ENCODE peak calls at places on chromosome 4, in five cellular contexts. K, H, X, Y and Q are unnamed samples.

GRCh38 chr4:38322709-38323108 is 341.3 kb upstream of the KLF3 start:
- DNase-seq in Y (no peak), X (peak), H (peak), K (no peak), Q (no peak)

GRCh38 chr4:6307891-6308290 is 38.2 kb downstream of the WFS1 start:
- DNase-seq in Y (no peak), X (no peak), K (no peak), H (no peak), Q (no peak)

GRCh38 chr4:67437974-67438713 is 107.2 kb downstream of the CENPC start:
- DNase-seq in H (no peak), Y (no peak), X (no peak), K (no peak), Q (no peak)

GRCh38 chr4:154593868-154594267 is 3.3 kb upstream of the FGA start:
- DNase-seq in X (no peak), H (no peak), K (no peak), Y (no peak), Q (no peak)

GRCh38 chr4:15920723-15921591 is 17.6 kb downstream of the FGFBP1 start:
- DNase-seq in X (peak), Y (no peak), K (peak), H (peak), Q (peak)

GRCh38 chr4:8917868-8918783 is 46.5 kb upstream of the HMX1 start:
- DNase-seq in H (peak), X (peak), K (peak), Y (peak), Q (peak)

GRCh38 chr4:105894570-105895323 is 524 bp upstream of the NPNT start:
- DNase-seq in X (peak), H (no peak), Y (peak), K (peak), Q (peak)

GRCh38 chr4:40848981-40849380 is 99.2 kb downstream of the NSUN7 start:
- DNase-seq in Y (no peak), K (no peak), H (no peak), X (no peak), Q (no peak)

GRCh38 chr4:129641179-129641578 is 545.2 kb downstream of the C4orf33 start:
- DNase-seq in Y (peak), X (no peak), H (peak), K (peak), Q (no peak)

GRCh38 chr4:184142121-184143000 is 75.3 kb downstream of the ENPP6 start:
- DNase-seq in Y (no peak), H (no peak), K (no peak), X (no peak), Q (no peak)

GRCh38 chr4:83011779-83012630 is 1.4 kb upstream of the LIN54 start:
- DNase-seq in H (peak), X (peak), K (no peak), Y (peak), Q (peak)

GRCh38 chr4:24729041-24729730 is 66.2 kb upstream of the SOD3 start:
- DNase-seq in K (no peak), X (no peak), H (no peak), Y (no peak), Q (no peak)

GRCh38 chr4:152374606-152375285 is 161.1 kb downstream of the FBXW7 start:
- DNase-seq in H (no peak), K (no peak), Y (no peak), X (no peak), Q (no peak)

GRCh38 chr4:76738081-76738931 is 159.6 kb downstream of the SOWAHB start:
- DNase-seq in Y (no peak), H (peak), K (no peak), X (peak), Q (no peak)

GRCh38 chr4:80033581-80033980 is 39.4 kb downstream of the ANTXR2 start:
- DNase-seq in K (no peak), H (no peak), Y (no peak), X (no peak), Q (no peak)

GRCh38 chr4:42531631-42532030 is 125.3 kb downstream of the ATP8A1 start:
- DNase-seq in X (no peak), Y (no peak), K (no peak), H (no peak), Q (no peak)

GRCh38 chr4:114659386-114660008 is 60.9 kb downstream of the UGT8 start:
- DNase-seq in Y (peak), H (peak), K (peak), X (no peak), Q (no peak)

GRCh38 chr4:83837614-83838308 is 301.9 kb downstream of the GPAT3 start:
- DNase-seq in Y (no peak), H (no peak), K (no peak), X (no peak), Q (no peak)

GRCh38 chr4:41120297-41121217 is 93.8 kb downstream of the APBB2 start:
- DNase-seq in Y (no peak), K (no peak), H (peak), X (peak), Q (peak)

GRCh38 chr4:186900980-186901379 is 177.3 kb upstream of the FAT1 start:
- DNase-seq in K (no peak), X (no peak), H (no peak), Y (no peak), Q (no peak)

GRCh38 chr4:173333658-173334084 is 487 bp downstream of the HMGB2 start:
- DNase-seq in Y (peak), H (peak), X (peak), K (no peak), Q (peak)

GRCh38 chr4:54384563-54384962 is 155.5 kb downstream of the PDGFRA start:
- DNase-seq in H (no peak), X (no peak), Y (peak), K (peak), Q (no peak)

GRCh38 chr4:40656221-40656863 is 26.7 kb upstream of the RBM47 start:
- DNase-seq in K (no peak), Y (peak), H (no peak), X (no peak), Q (no peak)

GRCh38 chr4:3875466-3875865 is 109.3 kb downstream of the ADRA2C start:
- DNase-seq in H (no peak), Y (no peak), X (no peak), K (no peak), Q (no peak)

GRCh38 chr4:13988347-13989265 is 361.1 kb upstream of the BOD1L1 start:
- DNase-seq in Y (no peak), K (no peak), X (peak), H (peak), Q (no peak)

GRCh38 chr4:73068496-73069337 is 799 bp downstream of the COX18 start:
- DNase-seq in H (no peak), Y (peak), X (no peak), K (no peak), Q (no peak)

GRCh38 chr4:8818063-8818881 is 53.4 kb downstream of the HMX1 start:
- DNase-seq in Y (no peak), X (peak), H (no peak), K (no peak), Q (peak)

GRCh38 chr4:36316544-36317082 is 35.2 kb downstream of the DTHD1 start:
- DNase-seq in Y (no peak), H (no peak), K (no peak), X (no peak), Q (no peak)

GRCh38 chr4:74503580-74503979 is 58.6 kb downstream of the AREG start:
- DNase-seq in K (no peak), X (no peak), H (no peak), Y (no peak), Q (no peak)

GRCh38 chr4:8081171-8081570 is 77.4 kb downstream of the ABLIM2 start:
- DNase-seq in X (peak), K (no peak), H (peak), Y (no peak), Q (peak)

GRCh38 chr4:127601029-127601428 is 31.7 kb upstream of the INTU start:
- DNase-seq in X (no peak), Y (no peak), H (no peak), K (no peak), Q (no peak)

GRCh38 chr4:104490770-104491395 is 3.8 kb downstream of the CXXC4 start:
- DNase-seq in X (peak), Y (peak), H (peak), K (no peak), Q (peak)

GRCh38 chr4:56372774-56373173 is 14.5 kb downstream of the AASDH start:
- DNase-seq in K (no peak), H (no peak), Y (no peak), X (no peak), Q (no peak)

GRCh38 chr4:102247041-102247440 is 98.2 kb downstream of the SLC39A8 start:
- DNase-seq in H (no peak), X (no peak), Y (no peak), K (no peak), Q (no peak)

GRCh38 chr4:6056976-6057766 is 38.9 kb upstream of the C4orf50 start:
- DNase-seq in X (no peak), Y (no peak), H (no peak), K (no peak), Q (no peak)

DNA sequence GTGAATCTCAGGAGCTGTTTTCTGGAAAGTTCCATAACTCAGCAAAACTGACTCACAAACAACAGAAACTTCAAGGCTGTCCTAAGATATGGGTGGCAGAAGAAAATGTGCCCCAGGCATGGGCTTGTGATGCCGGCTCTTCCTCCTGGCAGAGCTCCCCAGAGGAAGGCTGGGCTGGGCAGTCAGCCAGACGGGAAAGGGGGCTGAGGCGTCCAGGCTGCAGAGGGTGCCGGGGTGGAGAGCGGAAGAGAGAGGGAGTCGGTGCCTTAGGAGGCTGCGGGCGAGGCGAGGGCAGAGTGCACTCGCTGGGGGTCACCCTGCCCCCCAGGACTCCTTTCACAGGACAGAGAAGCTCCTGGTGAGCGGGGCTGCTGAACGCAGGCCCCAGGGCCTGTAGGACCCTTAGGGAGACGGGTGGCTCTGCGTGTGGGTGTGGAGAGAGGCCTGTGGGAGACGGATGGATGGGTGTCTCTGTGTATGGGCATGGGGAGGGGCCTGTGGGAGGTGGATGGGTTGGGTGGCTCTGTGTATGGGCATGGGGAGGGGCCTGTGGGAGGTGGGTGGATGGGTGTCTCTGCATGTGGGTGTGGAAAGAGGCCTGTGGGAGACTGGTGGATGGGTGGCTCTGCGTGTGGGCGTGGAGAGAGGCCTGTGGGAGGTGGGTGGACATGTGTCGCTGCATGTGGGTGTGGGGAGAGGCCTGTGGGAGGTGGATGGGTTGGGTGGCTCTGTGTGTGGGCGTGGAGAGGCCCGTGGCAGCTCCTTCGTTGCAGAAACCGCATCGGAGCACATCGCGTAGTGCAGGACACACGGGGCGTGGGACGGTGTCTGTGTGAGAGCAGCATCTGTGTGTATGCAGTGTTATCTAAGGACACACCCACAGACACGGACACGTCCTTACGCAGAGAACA is 15.9 kb downstream of the PCGF3 start:
- DNase-seq in K (no peak), Y (no peak), H (no peak), X (peak), Q (no peak)
- H3K27ac ChIP-seq in K (no peak), Y (no peak), H (peak), X (no peak), Q (no peak)

GRCh38 chr4:153483432-153484418 is 17.6 kb downstream of the TMEM131L start:
- DNase-seq in X (no peak), Y (no peak), H (no peak), K (no peak), Q (no peak)
- H3K27ac ChIP-seq in X (peak), Y (no peak), H (peak), K (no peak), Q (peak)

DNA sequence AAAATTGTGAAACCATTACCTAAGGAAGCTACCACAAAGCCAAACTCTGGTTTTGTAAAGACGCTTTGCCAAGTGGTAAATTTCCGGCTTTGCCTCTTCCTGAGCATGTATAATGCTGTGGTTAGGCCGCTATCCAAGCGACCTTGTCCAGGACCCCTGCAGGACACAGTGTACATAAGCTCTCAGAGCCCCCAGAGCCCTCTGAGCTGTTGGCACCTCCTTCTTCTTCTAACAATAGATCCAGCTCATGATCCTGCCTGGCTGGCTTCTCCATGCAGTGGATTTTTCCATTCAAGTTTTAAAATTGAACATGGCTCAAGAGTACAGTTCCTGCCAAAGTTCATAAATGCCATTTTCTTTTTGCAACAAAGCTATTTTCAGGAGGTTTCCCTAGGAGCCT is 326.7 kb downstream of the MAPK10 start:
- DNase-seq in Y (no peak), H (peak), X (peak), K (no peak), Q (peak)
- H3K27ac ChIP-seq in Y (no peak), H (peak), X (peak), K (no peak), Q (peak)

DNA sequence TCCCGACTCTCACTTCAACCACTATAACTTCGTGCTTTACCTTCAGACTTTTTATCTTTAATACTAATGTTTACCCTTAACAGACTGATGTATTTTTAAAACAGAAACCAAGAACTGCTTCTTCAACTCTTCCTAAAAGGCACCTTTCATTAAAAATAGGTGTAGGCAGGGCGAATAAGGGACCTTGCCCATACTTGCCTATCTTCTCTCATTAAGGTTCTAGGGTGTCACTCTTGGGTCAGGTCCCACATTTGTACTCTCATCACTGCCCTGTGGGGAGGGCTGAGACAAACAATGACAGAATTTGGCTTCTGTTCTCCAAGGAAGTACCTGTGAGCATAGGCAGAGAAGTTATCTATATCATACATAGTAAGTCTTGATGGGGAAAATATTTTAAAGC is 69.7 kb downstream of the ANKRD50 start:
- DNase-seq in Y (peak), X (no peak), K (no peak), H (no peak), Q (no peak)
- H3K27ac ChIP-seq in Y (peak), X (no peak), K (no peak), H (no peak), Q (no peak)